ENCODE peak calls at places on chromosomes 12 and 14, in four cellular contexts. U, O, A and K are unnamed samples.

GRCh38 chr12:66717049-66717448 is 38.2 kb upstream of the GRIP1 start:
- DNase-seq in U (no peak), O (no peak), A (no peak), K (no peak)

GRCh38 chr14:95388699-95389098 is 69.0 kb upstream of the CLMN start:
- DNase-seq in U (no peak), O (no peak), A (no peak), K (no peak)

GRCh38 chr14:50363734-50364113 is 33.0 kb downstream of the CDKL1 start:
- DNase-seq in U (no peak), O (no peak), A (no peak), K (peak)

GRCh38 chr12:124518051-124518932 is 49.1 kb downstream of the NCOR2 start:
- DNase-seq in U (no peak), O (no peak), A (peak), K (peak)

GRCh38 chr14:97713023-97713422 is 915.8 kb downstream of the VRK1 start:
- DNase-seq in U (no peak), O (no peak), A (no peak), K (no peak)

GRCh38 chr12:61780435-61780834 is 479.8 kb upstream of the USP15 start:
- DNase-seq in U (no peak), O (no peak), A (no peak), K (no peak)

GRCh38 chr12:51667269-51667668 is 76.2 kb downstream of the SCN8A start:
- DNase-seq in U (no peak), O (no peak), A (no peak), K (no peak)

GRCh38 chr12:124739953-124740561 is 123.6 kb downstream of the SCARB1 start:
- DNase-seq in U (peak), O (no peak), A (no peak), K (peak)

GRCh38 chr14:92647499-92648279 is 100.7 kb downstream of the LGMN start:
- DNase-seq in U (no peak), O (no peak), A (no peak), K (no peak)

GRCh38 chr12:52126050-52126604 is 46.6 kb downstream of the SMIM41 start:
- DNase-seq in U (no peak), O (no peak), A (no peak), K (peak)

GRCh38 chr12:93223440-93224426 is 154.0 kb upstream of the NUDT4 start:
- DNase-seq in U (no peak), O (no peak), A (no peak), K (peak)

GRCh38 chr12:124543052-124543590 is 24.3 kb downstream of the NCOR2 start:
- DNase-seq in U (no peak), O (no peak), A (no peak), K (no peak)

GRCh38 chr12:130689408-130690405 is 26.4 kb downstream of the RIMBP2 start:
- DNase-seq in U (no peak), O (no peak), A (no peak), K (no peak)

GRCh38 chr12:40327506-40327905 is 102.7 kb downstream of the LRRK2 start:
- DNase-seq in U (no peak), O (no peak), A (no peak), K (no peak)

GRCh38 chr12:93484315-93484981 is 17.1 kb downstream of the MRPL42 start:
- DNase-seq in U (no peak), O (no peak), A (no peak), K (no peak)

GRCh38 chr12:23221926-23222325 is 597.0 kb downstream of the ETNK1 start:
- DNase-seq in U (no peak), O (no peak), A (no peak), K (no peak)

GRCh38 chr12:120262852-120263724 is 2.4 kb downstream of the PXN start:
- DNase-seq in U (no peak), O (no peak), A (no peak), K (peak)

GRCh38 chr12:53251477-53252348 is 16.4 kb upstream of the ESPL1 start:
- DNase-seq in U (peak), O (peak), A (peak), K (peak)

GRCh38 chr12:94879542-94879941 is 124.0 kb downstream of the NDUFA12 start:
- DNase-seq in U (peak), O (no peak), A (peak), K (no peak)

GRCh38 chr14:64060648-64061096 is 207.9 kb downstream of the SYNE2 start:
- DNase-seq in U (peak), O (peak), A (peak), K (peak)

GRCh38 chr14:55609681-55610080 is 29.7 kb downstream of the KTN1 start:
- DNase-seq in U (no peak), O (no peak), A (peak), K (peak)

GRCh38 chr12:87848248-87848868 is 180.8 kb downstream of the C12orf50 start:
- DNase-seq in U (peak), O (no peak), A (peak), K (peak)

GRCh38 chr12:69984216-69984615 is 159.2 kb downstream of the MYRFL start:
- DNase-seq in U (no peak), O (no peak), A (no peak), K (no peak)

GRCh38 chr12:101824831-101825230 is 5.9 kb downstream of the GNPTAB start:
- DNase-seq in U (no peak), O (no peak), A (no peak), K (no peak)

GRCh38 chr12:64522316-64522715 is 70.4 kb downstream of the TBK1 start:
- DNase-seq in U (no peak), O (no peak), A (no peak), K (no peak)

GRCh38 chr12:105067511-105068031 is 16.7 kb downstream of the ALDH1L2 start:
- DNase-seq in U (no peak), O (no peak), A (no peak), K (no peak)

GRCh38 chr12:124392991-124393790 is 98.3 kb downstream of the RFLNA start:
- DNase-seq in U (no peak), O (no peak), A (no peak), K (peak)

GRCh38 chr12:130104114-130104513 is 58.1 kb upstream of the FZD10 start:
- DNase-seq in U (no peak), O (no peak), A (no peak), K (no peak)

GRCh38 chr12:47360771-47361388 is 281.1 kb upstream of the AMIGO2 start:
- DNase-seq in U (peak), O (no peak), A (no peak), K (peak)

GRCh38 chr14:71472281-71472960 is 459.8 kb upstream of the RGS6 start:
- DNase-seq in U (no peak), O (no peak), A (no peak), K (no peak)

GRCh38 chr14:67982711-67983608 is 163.4 kb downstream of the RAD51B start:
- DNase-seq in U (no peak), O (no peak), A (no peak), K (no peak)

GRCh38 chr14:67984274-67984673 is 164.7 kb downstream of the RAD51B start:
- DNase-seq in U (no peak), O (no peak), A (no peak), K (no peak)

DNA sequence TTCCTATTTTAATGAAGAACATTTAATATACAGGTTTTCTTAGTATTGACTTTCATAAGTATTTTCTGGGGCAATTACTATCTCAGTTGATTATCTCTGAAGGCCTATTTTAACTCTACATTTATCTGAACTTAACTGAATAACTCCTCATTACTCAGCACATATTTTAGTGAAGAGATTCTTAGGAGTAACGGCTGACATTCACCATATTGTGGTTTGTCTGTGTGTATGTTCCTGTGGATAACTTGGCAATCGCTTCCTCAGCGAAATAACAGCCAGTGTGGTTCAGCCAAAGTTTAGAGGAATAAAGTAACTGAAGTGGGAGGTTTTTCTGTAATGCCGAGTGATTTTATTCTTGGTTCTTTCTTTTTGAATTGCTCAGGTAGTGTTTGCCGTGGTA is 168.0 kb downstream of the RAD51B start:
- DNase-seq in U (no peak), O (no peak), A (no peak), K (no peak)
- H3K27ac ChIP-seq in U (peak), O (no peak), A (no peak), K (no peak)

GRCh38 chr14:103629503-103630121 is 601 bp downstream of the KLC1 start:
- DNase-seq in U (no peak), O (peak), A (no peak), K (no peak)

GRCh38 chr14:103628221-103628683 is 759 bp upstream of the KLC1 start:
- DNase-seq in U (peak), O (peak), A (no peak), K (peak)

GRCh38 chr14:103628684-103629502 is at the start of gene KLC1:
- DNase-seq in U (peak), O (peak), A (no peak), K (peak)

GRCh38 chr14:103633391-103633790 is 4.4 kb downstream of the KLC1 start:
- DNase-seq in U (no peak), O (no peak), A (no peak), K (no peak)

DNA sequence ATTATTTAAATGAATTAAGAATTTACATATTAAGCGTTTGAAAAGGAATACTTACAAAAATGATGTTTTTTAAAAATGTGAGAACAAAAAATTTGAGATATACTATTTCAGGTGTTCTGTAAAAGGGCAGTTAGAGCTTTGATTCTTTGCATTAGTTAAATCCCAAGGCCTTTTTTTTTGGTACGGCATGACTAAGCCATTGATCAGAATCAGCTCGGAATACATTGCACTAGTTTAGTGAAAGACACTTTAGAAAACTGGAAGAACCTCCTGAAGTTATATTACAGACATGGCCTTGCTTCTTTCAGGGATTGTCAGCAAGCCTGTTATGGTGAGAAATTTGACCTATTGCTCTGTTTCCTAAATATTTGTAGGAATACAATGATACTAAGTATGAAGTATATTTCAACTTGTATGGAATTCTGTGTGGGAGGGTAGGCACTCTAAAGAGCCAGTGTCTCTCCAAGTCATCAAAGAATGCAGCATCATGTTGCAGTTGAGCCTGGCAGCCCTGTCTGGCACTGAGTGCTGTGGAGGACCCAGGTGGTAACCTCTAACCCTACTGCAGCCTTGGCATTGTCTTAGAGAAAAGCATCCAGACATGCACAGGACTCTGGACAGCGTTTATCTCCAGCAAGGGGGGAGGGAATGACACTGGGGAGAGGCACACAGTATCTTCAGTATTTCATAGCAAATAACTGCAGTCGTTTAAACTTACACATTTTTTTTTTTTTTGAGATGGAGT is 1.5 kb downstream of the KLC1 start:
- DNase-seq in U (no peak), O (no peak), A (no peak), K (peak)
- TF ChIP-seq JUN in U (no peak), O (no peak), A (no peak), K (no peak)

DNA sequence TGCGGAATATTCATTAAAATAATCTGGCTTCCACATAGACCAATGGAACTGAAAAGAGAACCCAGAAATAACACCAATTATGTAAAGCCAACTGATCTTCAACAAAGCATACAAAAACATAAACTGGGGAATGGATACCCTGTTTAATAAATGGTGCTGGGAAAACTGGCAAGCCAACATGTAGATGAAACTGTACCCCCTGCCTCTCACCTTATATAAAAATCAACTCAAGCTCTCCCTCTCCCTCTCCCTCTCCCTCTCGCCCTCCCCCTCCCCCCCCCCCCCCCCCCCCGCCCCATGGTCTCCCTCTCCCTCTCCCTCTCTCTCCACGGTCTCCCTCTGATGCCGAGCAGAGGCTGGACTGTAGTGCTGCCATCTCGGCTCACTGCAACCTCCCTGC is 13.1 kb upstream of the SPTSSA start:
- DNase-seq in U (no peak), O (no peak), A (no peak), K (no peak)
- TF ChIP-seq POLR2A in U (no peak), O (no peak), A (no peak), K (no peak)

GRCh38 chr14:102942069-102942468 is 19.6 kb downstream of the AMN start:
- DNase-seq in U (no peak), O (no peak), A (no peak), K (no peak)

GRCh38 chr14:102939820-102940561 is 17.5 kb downstream of the AMN start:
- DNase-seq in U (no peak), O (no peak), A (no peak), K (no peak)

GRCh38 chr14:102943454-102943853 is 21.0 kb downstream of the AMN start:
- DNase-seq in U (no peak), O (no peak), A (no peak), K (no peak)

GRCh38 chr14:102940729-102941362 is 18.4 kb downstream of the AMN start:
- DNase-seq in U (no peak), O (no peak), A (no peak), K (no peak)

GRCh38 chr14:102941419-102942011 is 19.1 kb downstream of the AMN start:
- DNase-seq in U (no peak), O (no peak), A (no peak), K (no peak)
- H3K27ac ChIP-seq in U (no peak), O (no peak), A (no peak), K (no peak)

DNA sequence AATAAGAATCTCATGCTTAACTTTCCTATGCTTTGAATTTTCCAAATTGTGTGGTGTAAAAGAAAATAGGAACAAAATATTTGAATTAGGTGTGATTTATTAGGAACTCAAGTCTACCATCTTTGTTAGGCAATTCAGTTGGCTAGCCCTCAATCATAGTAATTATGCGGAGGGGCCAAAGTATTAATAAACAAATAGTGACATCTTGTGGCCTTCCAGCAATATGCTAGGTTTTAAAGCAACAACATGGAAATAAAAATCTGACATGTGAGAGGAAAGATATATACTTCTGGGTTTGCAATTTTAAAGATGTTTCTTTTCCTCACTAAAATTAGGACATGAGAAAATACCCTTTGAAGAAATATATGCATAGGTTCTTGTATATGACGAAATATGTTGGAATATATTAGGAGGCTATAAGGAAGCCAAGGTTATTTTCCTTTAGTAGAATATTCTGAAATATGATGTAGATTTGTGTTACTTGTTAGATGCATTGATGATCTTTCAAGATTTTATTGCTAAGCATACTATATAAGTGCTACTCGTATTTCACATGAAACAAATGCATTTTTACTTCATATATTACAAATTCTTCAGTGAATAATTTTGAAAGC is 200.4 kb downstream of the PTPRO start:
- DNase-seq in U (no peak), O (no peak), A (peak), K (peak)
- TF ChIP-seq JUN in U (no peak), O (no peak), A (no peak), K (no peak)

GRCh38 chr14:60723218-60724079 is 702 bp downstream of the SIX4 start:
- DNase-seq in U (peak), O (peak), A (no peak), K (peak)
- TF ChIP-seq POLR2A in U (no peak), O (no peak), A (no peak), K (peak)

GRCh38 chr12:112319395-112319794 is 62.8 kb downstream of the HECTD4 start:
- DNase-seq in U (no peak), O (no peak), A (peak), K (no peak)
- H3K27ac ChIP-seq in U (no peak), O (no peak), A (no peak), K (no peak)

DNA sequence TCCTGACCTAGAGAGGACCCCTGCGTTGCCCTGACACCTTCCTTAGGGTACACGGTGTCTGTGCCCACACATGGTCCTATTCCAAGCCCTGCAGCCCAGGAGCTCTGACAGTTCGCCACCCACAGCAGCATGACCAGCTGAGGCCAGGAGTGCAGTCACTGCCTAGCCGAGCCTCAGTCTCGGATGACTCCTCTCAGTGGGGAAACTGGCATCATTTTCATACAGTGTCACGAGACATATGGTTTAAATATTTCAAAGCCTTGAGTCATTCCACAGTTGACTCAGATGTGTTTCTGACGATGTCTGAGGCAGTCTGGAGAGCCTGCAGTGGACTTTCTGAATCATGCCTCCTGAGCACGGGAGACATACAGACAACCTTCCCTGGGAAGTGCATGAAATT is 181.1 kb upstream of the FKBP4 start:
- DNase-seq in U (no peak), O (no peak), A (no peak), K (peak)
- TF ChIP-seq JUN in U (no peak), O (no peak), A (no peak), K (no peak)

GRCh38 chr12:4268549-4269181 is 4.9 kb upstream of the CCND2 start:
- DNase-seq in U (no peak), O (no peak), A (no peak), K (peak)

GRCh38 chr12:4267904-4268548 is 5.5 kb upstream of the CCND2 start:
- DNase-seq in U (no peak), O (no peak), A (no peak), K (peak)

GRCh38 chr12:4270016-4270669 is 3.4 kb upstream of the CCND2 start:
- DNase-seq in U (no peak), O (peak), A (no peak), K (no peak)

GRCh38 chr12:4270670-4271432 is 2.7 kb upstream of the CCND2 start:
- DNase-seq in U (no peak), O (peak), A (no peak), K (peak)

GRCh38 chr12:4269279-4269991 is 4.1 kb upstream of the CCND2 start:
- DNase-seq in U (peak), O (peak), A (no peak), K (peak)
- TF ChIP-seq POLR2A in U (no peak), O (no peak), A (no peak), K (peak)

GRCh38 chr12:121789233-121789781 is 4.2 kb downstream of the RHOF start:
- DNase-seq in U (no peak), O (no peak), A (no peak), K (no peak)
- H3K27ac ChIP-seq in U (no peak), O (no peak), A (no peak), K (no peak)